ENCODE peak calls at places on chromosome 22, in five cellular contexts. T, J, M, A and N are unnamed samples.

GRCh38 chr22:45680932-45681700 is 9.5 kb downstream of the ATXN10 start:
- ATAC-seq in T (no peak), J (no peak), M (no peak), A (no peak), N (no peak)

GRCh38 chr22:20741634-20742581 is 32.0 kb upstream of the SERPIND1 start:
- ATAC-seq in T (no peak), J (no peak), M (peak; percentile 58), A (no peak), N (peak; percentile 17)

GRCh38 chr22:43925433-43926348 is 2.1 kb downstream of the PNPLA3 start:
- ATAC-seq in T (no peak), J (no peak), M (peak; percentile 37), A (no peak), N (peak; percentile 74)

GRCh38 chr22:31179345-31179744 is 19.4 kb downstream of the RNF185 start:
- ATAC-seq in T (no peak), J (no peak), M (peak; percentile 97), A (peak; percentile 38), N (peak; percentile 92)

GRCh38 chr22:49928185-49928495 is 9.7 kb downstream of the CRELD2 start:
- ATAC-seq in T (no peak), J (no peak), M (no peak), A (no peak), N (no peak)

GRCh38 chr22:25764270-25765015 is 22.5 kb downstream of the MYO18B start:
- ATAC-seq in T (no peak), J (no peak), M (no peak), A (no peak), N (no peak)

GRCh38 chr22:32836286-32836859 is 34.9 kb downstream of the TIMP3 start:
- ATAC-seq in T (no peak), J (no peak), M (no peak), A (no peak), N (no peak)

GRCh38 chr22:33659423-33659822 is 260.9 kb downstream of the LARGE1 start:
- ATAC-seq in T (no peak), J (peak; percentile 74), M (no peak), A (peak; percentile 58), N (no peak)

GRCh38 chr22:45082795-45083194 is 73.0 kb upstream of the PHF21B start:
- ATAC-seq in T (no peak), J (no peak), M (no peak), A (no peak), N (no peak)

GRCh38 chr22:39908737-39909136 is 7.9 kb downstream of the GRAP2 start:
- ATAC-seq in T (peak; percentile 53), J (no peak), M (peak; percentile 54), A (no peak), N (no peak)

GRCh38 chr22:46798041-46798365 is 35.6 kb downstream of the TBC1D22A start:
- ATAC-seq in T (no peak), J (no peak), M (no peak), A (no peak), N (no peak)